ENCODE peak calls at places on chromosomes 13 and 19, in six cellular contexts. L, E, H, J, O and N are unnamed samples.
A peak's percentile ranks its signal among the peaks of the same experiment; 100 is the strongest.

GRCh38 chr19:13640611-13641010 is 123.7 kb upstream of the MRI1 start:
- DNase-seq in L (peak; percentile 56), E (no peak), H (no peak), J (no peak), O (no peak), N (no peak)

GRCh38 chr19:10432736-10433130 is 12.4 kb downstream of the PDE4A start:
- DNase-seq in L (no peak), E (no peak), H (no peak), J (no peak), O (no peak), N (no peak)

GRCh38 chr19:10136936-10137335 is 17.2 kb upstream of the EIF3G start:
- DNase-seq in L (no peak), E (no peak), H (no peak), J (no peak), O (no peak), N (no peak)

GRCh38 chr13:99970761-99971575 is 599 bp downstream of the ZIC5 start:
- DNase-seq in L (peak; percentile 58), E (no peak), H (peak; percentile 90), J (no peak), O (no peak), N (peak; percentile 94)

GRCh38 chr19:49425922-49426592 is 869 bp downstream of the GFY start:
- DNase-seq in L (peak; percentile 55), E (no peak), H (peak; percentile 96), J (no peak), O (no peak), N (no peak)

GRCh38 chr13:49569993-49570689 is 15.2 kb downstream of the RCBTB1 start:
- DNase-seq in L (no peak), E (no peak), H (no peak), J (no peak), O (peak; percentile 30), N (no peak)

GRCh38 chr13:51552027-51552426 is 32.2 kb upstream of the WDFY2 start:
- DNase-seq in L (no peak), E (no peak), H (no peak), J (no peak), O (peak; percentile 42), N (no peak)

GRCh38 chr19:41886761-41887710 is 4.1 kb downstream of the ARHGEF1 start:
- DNase-seq in L (no peak), E (no peak), H (no peak), J (no peak), O (no peak), N (no peak)

GRCh38 chr13:31957772-31958171 is 73.8 kb upstream of the FRY start:
- DNase-seq in L (no peak), E (no peak), H (no peak), J (no peak), O (no peak), N (no peak)

GRCh38 chr19:29771708-29772415 is 39.9 kb upstream of the CCNE1 start:
- DNase-seq in L (no peak), E (peak; percentile 38), H (peak; percentile 92), J (peak; percentile 47), O (peak; percentile 31), N (peak; percentile 69)

GRCh38 chr13:52053460-52053859 is 29.0 kb downstream of the UTP14C start:
- DNase-seq in L (no peak), E (no peak), H (no peak), J (no peak), O (peak; percentile 100), N (no peak)

GRCh38 chr19:13986348-13986904 is 19.7 kb downstream of the RFX1 start:
- DNase-seq in L (peak; percentile 84), E (no peak), H (peak; percentile 92), J (peak; percentile 74), O (peak; percentile 66), N (no peak)